ENCODE peak calls at places on chromosome 14, in four cellular contexts. S is breast epithelium, B is H1, F is upper lobe of left lung. Y is an unnamed sample. For H3K4me1, the result is how much of the 10 kb centered on the place peaks cover.

GRCh38 chr14:105860615-105861580 is 334.5 kb downstream of the TMEM121 start:
- DNase-seq in S (no peak), B (no peak), F (peak), Y (no peak)

GRCh38 chr14:75426332-75427125 is 1.3 kb upstream of the JDP2 start:
- DNase-seq in S (no peak), B (no peak), F (no peak), Y (no peak)

GRCh38 chr14:29078810-29079522 is 312.4 kb downstream of the FOXG1 start:
- DNase-seq in B (no peak), S (no peak), F (no peak), Y (no peak)

GRCh38 chr14:92513966-92514843 is 624 bp downstream of the RIN3 start:
- DNase-seq in B (peak), F (no peak), S (no peak), Y (no peak)

GRCh38 chr14:77305696-77306095 is 15.0 kb downstream of the POMT2 start:
- DNase-seq in F (no peak), S (no peak), B (no peak), Y (no peak)

GRCh38 chr14:80784824-80785223 is 156.7 kb downstream of the CEP128 start:
- DNase-seq in B (no peak), F (no peak), S (no peak), Y (no peak)

GRCh38 chr14:35631071-35631805 is 97.3 kb downstream of the INSM2 start:
- DNase-seq in F (no peak), S (no peak), B (no peak), Y (no peak)

GRCh38 chr14:74924061-74924460 is 1.0 kb upstream of the RPS6KL1 start:
- DNase-seq in F (no peak), B (no peak), S (no peak), Y (no peak)

GRCh38 chr14:71438684-71439083 is 493.5 kb upstream of the RGS6 start:
- DNase-seq in F (no peak), S (no peak), B (no peak), Y (no peak)

GRCh38 chr14:24928501-24928900 is 121.4 kb downstream of the STXBP6 start:
- DNase-seq in B (no peak), F (no peak), S (no peak), Y (no peak)

GRCh38 chr14:89794096-89794495 is 160.4 kb downstream of the EFCAB11 start:
- DNase-seq in B (no peak), F (no peak), S (no peak), Y (no peak)
- H3K4me3 ChIP-seq in B (no peak), F (no peak), S (no peak), Y (no peak)

DNA sequence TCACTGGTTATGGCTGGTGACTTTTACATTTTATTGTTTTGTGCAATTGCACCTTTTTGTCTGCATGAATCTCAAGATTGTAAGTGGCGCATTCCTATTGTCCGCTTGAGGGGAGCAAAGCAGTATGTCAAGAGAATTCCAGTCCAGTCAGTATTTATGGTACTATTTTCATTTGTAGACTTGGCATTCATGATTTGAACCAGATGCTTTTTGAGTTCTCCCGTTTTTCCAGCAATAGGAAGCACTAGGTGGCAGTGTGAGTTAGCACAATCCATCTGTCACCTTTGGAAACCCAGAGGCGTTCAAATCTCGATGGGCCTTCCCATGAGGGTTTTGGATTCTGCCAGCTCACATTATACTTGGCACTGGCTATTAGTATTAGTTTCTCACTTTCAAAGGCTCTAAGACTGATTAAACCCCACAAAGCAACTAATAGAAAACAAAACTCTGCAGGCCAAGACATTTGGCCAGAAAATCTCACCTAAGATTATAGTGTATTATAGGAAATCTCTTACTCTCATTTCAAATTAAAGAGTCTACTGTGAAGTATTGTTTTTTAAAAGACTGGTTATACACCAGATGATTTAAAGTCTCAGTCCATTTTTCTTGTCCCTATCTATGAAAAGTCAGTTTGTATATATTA is 2.2 kb downstream of the DACT1 start:
- DNase-seq in S (no peak), B (no peak), F (peak), Y (no peak)
- TF ChIP-seq POLR2AphosphoS5 in S (no peak), B (no peak), F (no peak), Y (no peak)

DNA sequence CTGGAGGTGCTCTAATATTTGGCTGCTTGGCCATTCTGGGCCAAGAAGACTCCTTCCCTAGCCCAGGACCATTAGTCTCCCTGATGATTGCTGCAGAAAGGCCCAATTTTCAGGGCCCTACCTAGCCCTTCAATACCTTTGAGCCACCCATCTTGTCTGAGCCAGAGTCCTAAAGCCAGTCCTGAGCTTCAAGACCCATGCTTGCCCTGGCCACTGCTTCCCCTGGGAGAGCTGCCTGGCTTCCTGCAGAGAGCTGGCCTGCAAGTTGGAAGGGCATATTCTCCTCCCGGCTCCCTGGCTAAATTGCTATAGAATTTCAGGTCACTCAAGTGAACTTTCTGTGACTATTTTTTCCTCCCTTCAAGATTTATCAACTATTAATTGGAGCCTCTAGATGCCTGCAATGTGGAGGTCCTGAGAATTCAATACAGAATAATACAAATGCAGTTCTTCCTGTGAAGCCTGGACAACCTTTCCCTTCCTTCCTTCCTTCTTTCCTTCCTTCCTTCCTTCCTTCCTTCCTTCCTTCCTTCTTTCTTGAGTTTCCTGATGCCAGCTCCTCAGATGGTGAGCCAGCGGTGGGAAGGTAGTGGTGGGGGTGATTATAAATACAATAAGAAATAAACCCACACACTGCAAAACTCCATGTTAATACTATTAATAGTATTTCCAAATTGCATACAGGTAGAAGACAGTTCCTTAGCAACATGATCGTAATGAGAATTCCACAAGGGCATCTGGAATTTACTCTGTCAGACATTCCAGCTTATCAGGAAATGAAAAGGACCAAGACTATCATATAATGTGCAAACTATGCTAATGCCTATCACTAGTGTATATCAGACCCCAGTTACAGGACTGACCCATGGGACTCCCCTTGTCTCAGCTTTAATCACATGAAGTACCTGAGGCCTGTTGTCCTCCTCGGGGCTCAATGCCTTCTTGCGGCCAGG is 108.1 kb downstream of the ZFP36L1 start:
- DNase-seq in S (no peak), B (no peak), F (no peak), Y (no peak)
- H3K4me1 ChIP-seq in S (under half), B (under half), F (under half), Y (half or more)

GRCh38 chr14:102811971-102812370 is 34.7 kb downstream of the TRAF3 start:
- DNase-seq in B (no peak), F (no peak), S (no peak), Y (no peak)

GRCh38 chr14:102813691-102814090 is 36.4 kb downstream of the TRAF3 start:
- DNase-seq in B (no peak), F (no peak), S (no peak), Y (no peak)

GRCh38 chr14:102811254-102811963 is 34.2 kb downstream of the TRAF3 start:
- DNase-seq in S (no peak), F (peak), B (no peak), Y (peak)

GRCh38 chr14:102809870-102810269 is 32.6 kb downstream of the TRAF3 start:
- DNase-seq in S (no peak), B (no peak), F (no peak), Y (no peak)

GRCh38 chr14:102810523-102810922 is 33.3 kb downstream of the TRAF3 start:
- DNase-seq in S (no peak), F (no peak), B (no peak), Y (no peak)
- H3K4me3 ChIP-seq in S (no peak), F (no peak), B (no peak), Y (no peak)

GRCh38 chr14:89373185-89373584 is 43.8 kb downstream of the FOXN3 start:
- DNase-seq in S (no peak), F (no peak), B (no peak), Y (no peak)
- TF ChIP-seq POLR2AphosphoS5 in S (no peak), F (no peak), B (no peak), Y (no peak)